ENCODE peak calls at places on chromosomes 3 and 15, in five cellular contexts. Z is iPS-NIHi11; U is stimulated activated naive CD4-positive, alpha-beta T cell treated with Interleukin-2 at 50 U/mL for 16 hours; E is Peyer's patch; F is T-helper 17 cell. J is an unnamed sample.

GRCh38 chr3:122864498-122864897 is 69.6 kb downstream of the SLC49A4 start:
- DNase-seq in Z (no peak), U (no peak), E (no peak), F (no peak), J (no peak)

GRCh38 chr3:117393119-117393518 is 683.5 kb downstream of the TUSC7 start:
- DNase-seq in Z (no peak), U (no peak), E (no peak), F (no peak), J (no peak)

GRCh38 chr15:95495033-95495541 is 835.4 kb upstream of the NR2F2 start:
- DNase-seq in Z (peak), U (no peak), E (no peak), F (no peak), J (no peak)

GRCh38 chr3:149382091-149382467 is 4.6 kb upstream of the TM4SF1 start:
- DNase-seq in Z (no peak), U (no peak), E (no peak), F (no peak), J (no peak)

GRCh38 chr3:146581877-146582508 is 23.2 kb downstream of the PLSCR5 start:
- DNase-seq in Z (no peak), U (no peak), E (no peak), F (no peak), J (no peak)

GRCh38 chr15:33211409-33211808 is 16.9 kb upstream of the FMN1 start:
- DNase-seq in Z (no peak), U (no peak), E (no peak), F (no peak), J (peak)

GRCh38 chr3:45441570-45442313 is 53.4 kb downstream of the LARS2 start:
- DNase-seq in Z (no peak), U (no peak), E (no peak), F (no peak), J (no peak)

GRCh38 chr3:57810048-57810447 is 53.9 kb downstream of the SLMAP start:
- DNase-seq in Z (no peak), U (no peak), E (no peak), F (no peak), J (no peak)

GRCh38 chr3:97882975-97883598 is 61.3 kb downstream of the CRYBG3 start:
- DNase-seq in Z (peak), U (no peak), E (no peak), F (no peak), J (no peak)

GRCh38 chr3:30602946-30603345 is 3.5 kb upstream of the TGFBR2 start:
- DNase-seq in Z (no peak), U (no peak), E (no peak), F (no peak), J (no peak)

GRCh38 chr3:156772588-156773206 is 53.5 kb upstream of the LEKR1 start:
- DNase-seq in Z (no peak), U (no peak), E (no peak), F (no peak), J (no peak)

J was measured in left colon.